ENCODE peak calls at places on chromosomes 11 and 22, in ten cellular contexts. E, L, I, K, O, D, U, R, A and N are unnamed samples.

GRCh38 chr22:32803020-32803758 is 1.7 kb downstream of the TIMP3 start:
- DNase-seq in E (no peak), L (no peak), I (no peak), K (no peak), O (no peak), D (peak; percentile 64), U (no peak), R (peak; percentile 68), A (no peak), N (peak; percentile 79)

GRCh38 chr22:31897842-31898241 is 46.5 kb upstream of the YWHAH start:
- DNase-seq in E (no peak), L (no peak), I (no peak), K (no peak), O (no peak), D (no peak), U (no peak), R (peak; percentile 6), A (no peak), N (peak; percentile 18)

GRCh38 chr11:66607126-66607834 is 9.2 kb upstream of the RBM14 start:
- DNase-seq in E (no peak), L (peak; percentile 73), I (no peak), K (no peak), O (peak; percentile 53), D (peak; percentile 90), U (no peak), R (peak; percentile 91), A (no peak), N (peak; percentile 50)

GRCh38 chr11:114366331-114367243 is 33.7 kb downstream of the C11orf71 start:
- DNase-seq in E (no peak), L (no peak), I (no peak), K (no peak), O (no peak), D (peak; percentile 88), U (no peak), R (peak; percentile 59), A (no peak), N (peak; percentile 71)

GRCh38 chr22:46062971-46063631 is 86.1 kb upstream of the WNT7B start:
- DNase-seq in E (no peak), L (no peak), I (no peak), K (no peak), O (no peak), D (no peak), U (no peak), R (peak; percentile 37), A (no peak), N (no peak)

GRCh38 chr11:131370090-131370751 is at the start of gene NTM:
- DNase-seq in E (no peak), L (peak; percentile 74), I (no peak), K (no peak), O (peak; percentile 32), D (no peak), U (no peak), R (peak; percentile 62), A (no peak), N (peak; percentile 17)

GRCh38 chr22:31346255-31346732 is at the start of gene PATZ1:
- DNase-seq in E (peak; percentile 82), L (peak; percentile 91), I (peak; percentile 79), K (no peak), O (no peak), D (peak; percentile 76), U (peak; percentile 45), R (peak; percentile 71), A (peak; percentile 66), N (peak; percentile 80)

GRCh38 chr11:123308077-123308476 is 113.0 kb upstream of the CLMP start:
- DNase-seq in E (no peak), L (no peak), I (no peak), K (no peak), O (no peak), D (peak; percentile 65), U (no peak), R (peak; percentile 95), A (no peak), N (peak; percentile 4)

GRCh38 chr22:30216710-30217109 is 29.8 kb downstream of the LIF start:
- DNase-seq in E (no peak), L (no peak), I (no peak), K (no peak), O (no peak), D (no peak), U (no peak), R (no peak), A (no peak), N (no peak)

GRCh38 chr22:36433318-36434231 is 45.8 kb upstream of the MYH9 start:
- DNase-seq in E (no peak), L (no peak), I (no peak), K (no peak), O (no peak), D (no peak), U (no peak), R (no peak), A (no peak), N (no peak)

GRCh38 chr11:10716122-10716521 is 22.6 kb upstream of the IRAG1 start:
- DNase-seq in E (no peak), L (no peak), I (no peak), K (no peak), O (no peak), D (no peak), U (no peak), R (peak; percentile 30), A (no peak), N (no peak)

GRCh38 chr11:27646051-27646818 is 54.0 kb downstream of the BDNF start:
- DNase-seq in E (no peak), L (no peak), I (no peak), K (no peak), O (peak; percentile 31), D (no peak), U (no peak), R (no peak), A (no peak), N (no peak)

GRCh38 chr11:77470971-77471370 is 2.9 kb downstream of the PAK1 start:
- DNase-seq in E (no peak), L (no peak), I (no peak), K (no peak), O (no peak), D (no peak), U (no peak), R (no peak), A (no peak), N (no peak)

GRCh38 chr11:12249590-12250260 is 127.6 kb upstream of the PARVA start:
- DNase-seq in E (no peak), L (no peak), I (no peak), K (no peak), O (no peak), D (no peak), U (peak; percentile 33), R (no peak), A (no peak), N (no peak)

GRCh38 chr11:44950625-44951472 is at the start of gene TP53I11:
- DNase-seq in E (peak; percentile 81), L (peak; percentile 70), I (peak; percentile 64), K (peak; percentile 84), O (peak; percentile 91), D (peak; percentile 74), U (no peak), R (peak; percentile 57), A (peak; percentile 46), N (peak; percentile 31)

GRCh38 chr11:117143390-117143789 is 697 bp upstream of the PAFAH1B2 start:
- DNase-seq in E (peak; percentile 56), L (no peak), I (no peak), K (peak; percentile 58), O (peak; percentile 30), D (peak; percentile 55), U (no peak), R (peak; percentile 68), A (no peak), N (peak; percentile 52)

GRCh38 chr22:32281092-32281491 is 25.9 kb upstream of the SLC5A4 start:
- DNase-seq in E (no peak), L (no peak), I (no peak), K (no peak), O (no peak), D (peak; percentile 57), U (no peak), R (peak; percentile 59), A (no peak), N (peak; percentile 70)

GRCh38 chr11:90218606-90219005 is 4.2 kb downstream of the CHORDC1 start:
- DNase-seq in E (no peak), L (no peak), I (no peak), K (no peak), O (peak; percentile 29), D (no peak), U (no peak), R (no peak), A (no peak), N (peak; percentile 8)

GRCh38 chr11:47020793-47021624 is 84.4 kb downstream of the CSTPP1 start:
- DNase-seq in E (no peak), L (no peak), I (no peak), K (no peak), O (no peak), D (no peak), U (no peak), R (no peak), A (no peak), N (no peak)

GRCh38 chr11:119019996-119020395 is 1.4 kb downstream of the TRAPPC4 start:
- DNase-seq in E (no peak), L (no peak), I (no peak), K (no peak), O (no peak), D (no peak), U (no peak), R (no peak), A (no peak), N (no peak)

GRCh38 chr11:133823211-133823610 is 22.1 kb downstream of the SPATA19 start:
- DNase-seq in E (no peak), L (no peak), I (no peak), K (no peak), O (no peak), D (no peak), U (no peak), R (no peak), A (no peak), N (no peak)

GRCh38 chr11:75190652-75191329 is 39.9 kb downstream of the SLCO2B1 start:
- DNase-seq in E (no peak), L (no peak), I (no peak), K (no peak), O (no peak), D (no peak), U (no peak), R (no peak), A (no peak), N (no peak)

GRCh38 chr11:73176145-73176891 is 34.2 kb upstream of the FCHSD2 start:
- DNase-seq in E (no peak), L (no peak), I (no peak), K (no peak), O (no peak), D (no peak), U (no peak), R (no peak), A (no peak), N (no peak)

GRCh38 chr22:50002791-50003190 is 9.8 kb downstream of the IL17REL start:
- DNase-seq in E (peak; percentile 2), L (no peak), I (no peak), K (no peak), O (no peak), D (no peak), U (no peak), R (peak; percentile 25), A (no peak), N (no peak)